ENCODE peak calls at places on chromosomes 16 and 17, in ten cellular contexts. C is stimulated activated CD4-positive, alpha-beta T cell treated with anti-CD3 and anti-CD28 coated beads, Interleukin-15, amount 100 ng/mL, for 48 hours; F is T-cell; B is AG20443; M is NCI-H1092 treated with DMSO at 0.1 percent for 48 hours; N is naive thymus-derived CD8-positive, alpha-beta T cell; E is activated T-cell treated with anti-CD3 and anti-CD28 coated beads, Interleukin-2, amount 50 U/mL, for 24 hours; U is mucosa of gallbladder; P is NCI-H1048; D is ACHN. W is an unnamed sample.

GRCh38 chr16:2076072-2076865 is 28.5 kb downstream of the TSC2 start:
- DNase-seq in P (no peak), B (no peak), F (no peak), M (no peak), D (no peak), C (no peak), N (no peak), E (no peak), U (no peak), W (no peak)

GRCh38 chr17:47192549-47192948 is 3.5 kb upstream of the CDC27 start:
- DNase-seq in P (no peak), M (peak), B (peak), F (no peak), D (no peak), E (no peak), C (no peak), N (no peak), U (no peak), W (peak)

GRCh38 chr16:86690970-86691369 is 112.6 kb downstream of the FOXL1 start:
- DNase-seq in B (no peak), D (no peak), F (no peak), M (no peak), C (no peak), U (no peak), P (no peak), N (no peak), E (no peak), W (no peak)

GRCh38 chr16:46854846-46855245 is 23.9 kb upstream of the C16orf87 start:
- DNase-seq in E (no peak), D (no peak), P (no peak), B (no peak), U (no peak), F (no peak), N (no peak), C (no peak), M (no peak), W (no peak)

GRCh38 chr17:1413281-1413791 is 13.3 kb upstream of the YWHAE start:
- DNase-seq in P (no peak), D (peak), N (no peak), E (no peak), C (no peak), B (peak), F (no peak), M (peak), U (peak), W (no peak)

GRCh38 chr16:3773663-3774062 is 56.3 kb upstream of the TRAP1 start:
- DNase-seq in U (no peak), M (no peak), P (no peak), D (no peak), N (no peak), B (no peak), E (no peak), C (no peak), F (no peak), W (no peak)

GRCh38 chr17:64150237-64151015 is 20.5 kb upstream of the ERN1 start:
- DNase-seq in P (no peak), C (no peak), N (no peak), U (peak), D (no peak), E (peak), F (no peak), M (no peak), B (peak), W (no peak)

GRCh38 chr17:39239640-39240314 is 14.0 kb upstream of the STAC2 start:
- DNase-seq in C (peak), F (peak), B (no peak), N (peak), E (peak), M (peak), P (no peak), D (peak), U (peak), W (peak)

W was measured in B cell.